ENCODE peak calls at places on chromosomes 2 and 18, in ten cellular contexts. T is posterior vena cava; M is NCI-H69; A is CD4-positive, alpha-beta memory T cell; V is A549; O is COLO829; R is stimulated activated naive CD4-positive, alpha-beta T cell; J is neuronal stem cell; K is body of pancreas; G is hypothalamus. E is an unnamed sample.

GRCh38 chr2:40448476-40449079 is 3.3 kb downstream of the SLC8A1 start:
- DNase-seq in T (no peak), M (peak), A (no peak), V (peak), O (no peak), R (no peak), J (no peak), K (no peak), G (no peak), E (no peak)

GRCh38 chr2:189249171-189249570 is 69.6 kb upstream of the COL5A2 start:
- DNase-seq in T (no peak), M (no peak), A (no peak), V (no peak), O (no peak), R (no peak), J (no peak), K (no peak), G (no peak), E (no peak)

GRCh38 chr2:198873771-198874501 is 583.8 kb downstream of the SATB2 start:
- DNase-seq in T (no peak), M (no peak), A (no peak), V (no peak), O (no peak), R (no peak), J (no peak), K (no peak), G (no peak), E (no peak)

GRCh38 chr2:219245899-219246230 is 586 bp downstream of the STK16 start:
- DNase-seq in T (no peak), M (no peak), A (peak), V (no peak), O (no peak), R (no peak), J (no peak), K (no peak), G (no peak), E (no peak)

GRCh38 chr2:216023055-216023648 is 9.8 kb upstream of the MREG start:
- DNase-seq in T (no peak), M (peak), A (peak), V (peak), O (peak), R (peak), J (no peak), K (peak), G (no peak), E (no peak)

GRCh38 chr2:98870516-98871158 is 65.4 kb downstream of the CRACDL start:
- DNase-seq in T (no peak), M (peak), A (no peak), V (no peak), O (no peak), R (no peak), J (no peak), K (peak), G (no peak), E (no peak)

GRCh38 chr2:225764346-225764745 is 364.8 kb downstream of the NYAP2 start:
- DNase-seq in T (no peak), M (no peak), A (no peak), V (no peak), O (no peak), R (no peak), J (no peak), K (no peak), G (no peak), E (no peak)

GRCh38 chr2:156430978-156431358 is 5.2 kb upstream of the GPD2 start:
- DNase-seq in T (no peak), M (peak), A (no peak), V (peak), O (no peak), R (no peak), J (no peak), K (no peak), G (no peak), E (no peak)

GRCh38 chr2:47086571-47086970 is 68.5 kb downstream of the STPG4 start:
- DNase-seq in T (peak), M (no peak), A (no peak), V (no peak), O (peak), R (no peak), J (no peak), K (no peak), G (no peak), E (no peak)

GRCh38 chr18:56240405-56240804 is 398.0 kb downstream of the TXNL1 start:
- DNase-seq in T (no peak), M (no peak), A (no peak), V (no peak), O (no peak), R (no peak), J (no peak), K (no peak), G (no peak), E (no peak)

GRCh38 chr2:198116652-198117175 is 312.3 kb downstream of the PLCL1 start:
- DNase-seq in T (no peak), M (no peak), A (no peak), V (no peak), O (no peak), R (no peak), J (no peak), K (no peak), G (no peak), E (no peak)

GRCh38 chr18:35703043-35703688 is 121.6 kb downstream of the GALNT1 start:
- DNase-seq in T (no peak), M (peak), A (no peak), V (no peak), O (peak), R (no peak), J (no peak), K (no peak), G (no peak), E (no peak)

GRCh38 chr2:16425462-16426336 is 239.9 kb downstream of the CYRIA start:
- DNase-seq in T (no peak), M (no peak), A (no peak), V (peak), O (no peak), R (no peak), J (no peak), K (peak), G (no peak), E (no peak)

GRCh38 chr18:457120-457519 is 43.4 kb downstream of the COLEC12 start:
- DNase-seq in T (peak), M (peak), A (no peak), V (no peak), O (no peak), R (no peak), J (no peak), K (no peak), G (no peak), E (no peak)

GRCh38 chr18:10080372-10080771 is 166.6 kb downstream of the VAPA start:
- DNase-seq in T (no peak), M (no peak), A (no peak), V (no peak), O (no peak), R (no peak), J (no peak), K (no peak), G (no peak), E (no peak)

GRCh38 chr2:207474871-207475485 is 54.8 kb upstream of the CREB1 start:
- DNase-seq in T (no peak), M (peak), A (no peak), V (no peak), O (peak), R (peak), J (peak), K (peak), G (no peak), E (peak)

GRCh38 chr2:168490916-168491605 is 35.0 kb downstream of the CERS6 start:
- DNase-seq in T (no peak), M (no peak), A (no peak), V (no peak), O (no peak), R (no peak), J (no peak), K (no peak), G (no peak), E (no peak)

GRCh38 chr2:52882974-52883373 is 884.6 kb upstream of the CHAC2 start:
- DNase-seq in T (no peak), M (no peak), A (no peak), V (no peak), O (no peak), R (no peak), J (no peak), K (no peak), G (no peak), E (no peak)

E was measured in stimulated activated CD4-positive, alpha-beta T cell treated with anti-CD3 and anti-CD28 coated beads, TNF-alpha, amount 100 ng/mL, for 1 hour.